ENCODE peak calls at places on chromosomes 2 and 18, in ten cellular contexts. E is lower leg skin, O is astrocyte of the cerebellum, Q is heart left ventricle, H is NCI-H774, B is NAMALWA, D is fibroblast of the conjunctiva, N is epithelial cell of esophagus, J is HTR-8/SVneo, U is T-helper 22 cell. X is an unnamed sample.

GRCh38 chr2:36482576-36483214 is 115.3 kb downstream of the FEZ2 start:
- DNase-seq in E (no peak), O (peak; percentile 67), Q (no peak), H (no peak), B (no peak), D (no peak), N (peak; percentile 15), J (no peak), U (no peak), X (no peak)

GRCh38 chr2:238313289-238313990 is 6.9 kb upstream of the TRAF3IP1 start:
- DNase-seq in E (no peak), O (no peak), Q (no peak), H (no peak), B (no peak), D (no peak), N (no peak), J (no peak), U (no peak), X (no peak)

GRCh38 chr2:237171895-237172294 is 86.2 kb downstream of the COPS8 start:
- DNase-seq in E (no peak), O (no peak), Q (no peak), H (no peak), B (no peak), D (no peak), N (no peak), J (no peak), U (no peak), X (no peak)

GRCh38 chr2:214215107-214215506 is 195.7 kb upstream of the VWC2L start:
- DNase-seq in E (no peak), O (no peak), Q (no peak), H (no peak), B (no peak), D (no peak), N (peak; percentile 63), J (no peak), U (no peak), X (no peak)

GRCh38 chr2:85790499-85790898 is 36.7 kb downstream of the ATOH8 start:
- DNase-seq in E (no peak), O (no peak), Q (peak; percentile 24), H (no peak), B (no peak), D (no peak), N (no peak), J (no peak), U (no peak), X (no peak)

GRCh38 chr18:62018034-62018760 is 125.4 kb upstream of the RNF152 start:
- DNase-seq in E (peak; percentile 21), O (peak; percentile 72), Q (peak; percentile 82), H (no peak), B (no peak), D (peak; percentile 89), N (no peak), J (no peak), U (no peak), X (no peak)

GRCh38 chr2:73716518-73717250 is 20.5 kb downstream of the TPRKB start:
- DNase-seq in E (no peak), O (no peak), Q (no peak), H (no peak), B (peak; percentile 21), D (no peak), N (no peak), J (no peak), U (no peak), X (no peak)

GRCh38 chr2:80473069-80473468 is 168.5 kb upstream of the LRRTM1 start:
- DNase-seq in E (no peak), O (no peak), Q (no peak), H (no peak), B (no peak), D (no peak), N (no peak), J (no peak), U (no peak), X (no peak)

GRCh38 chr18:10488022-10488421 is 33.6 kb downstream of the APCDD1 start:
- DNase-seq in E (no peak), O (peak; percentile 62), Q (no peak), H (no peak), B (no peak), D (no peak), N (no peak), J (no peak), U (no peak), X (no peak)

GRCh38 chr2:187504312-187504921 is 49.8 kb downstream of the TFPI start:
- DNase-seq in E (no peak), O (no peak), Q (no peak), H (no peak), B (no peak), D (no peak), N (no peak), J (no peak), U (no peak), X (no peak)

GRCh38 chr18:75140296-75140695 is 68.6 kb downstream of the PTGR3 start:
- DNase-seq in E (no peak), O (no peak), Q (no peak), H (no peak), B (no peak), D (no peak), N (no peak), J (no peak), U (no peak), X (no peak)

GRCh38 chr18:79548986-79549637 is 130.5 kb upstream of the CTDP1 start:
- DNase-seq in E (no peak), O (no peak), Q (no peak), H (no peak), B (no peak), D (no peak), N (no peak), J (no peak), U (no peak), X (no peak)

GRCh38 chr2:64212801-64213321 is 68.6 kb upstream of the PELI1 start:
- DNase-seq in E (no peak), O (peak; percentile 73), Q (no peak), H (no peak), B (no peak), D (no peak), N (peak; percentile 66), J (no peak), U (no peak), X (no peak)

GRCh38 chr18:34048423-34048822 is 176.3 kb downstream of the NOL4 start:
- DNase-seq in E (no peak), O (no peak), Q (no peak), H (no peak), B (no peak), D (no peak), N (no peak), J (no peak), U (no peak), X (no peak)

GRCh38 chr2:196441527-196441926 is 198.0 kb upstream of the CCDC150 start:
- DNase-seq in E (no peak), O (no peak), Q (no peak), H (no peak), B (no peak), D (no peak), N (no peak), J (no peak), U (no peak), X (no peak)

GRCh38 chr2:96353032-96353561 is 17.5 kb downstream of the NCAPH start:
- DNase-seq in E (peak; percentile 67), O (peak; percentile 18), Q (peak; percentile 87), H (no peak), B (no peak), D (peak; percentile 33), N (peak; percentile 29), J (no peak), U (no peak), X (no peak)

GRCh38 chr2:20148411-20148810 is 76.5 kb downstream of the SDC1 start:
- DNase-seq in E (no peak), O (no peak), Q (no peak), H (no peak), B (no peak), D (no peak), N (no peak), J (no peak), U (no peak), X (no peak)

GRCh38 chr2:171864357-171864985 is 29.6 kb downstream of the SLC25A12 start:
- DNase-seq in E (no peak), O (no peak), Q (peak; percentile 35), H (no peak), B (no peak), D (no peak), N (peak; percentile 71), J (no peak), U (no peak), X (no peak)

GRCh38 chr18:63559567-63560491 is 17.7 kb downstream of the SERPINB12 start:
- DNase-seq in E (no peak), O (no peak), Q (no peak), H (no peak), B (no peak), D (no peak), N (peak; percentile 80), J (no peak), U (no peak), X (no peak)